ENCODE peak calls at places on chromosomes 4 and X, in five cellular contexts. K is ascending aorta, T is left ventricle myocardium inferior, J is adrenal gland, W is sigmoid colon. M is an unnamed sample. For H3K27me3, the result is how much of the 10 kb centered on the place peaks cover.

GRCh38 chr4:168630445-168631187 is 133.8 kb downstream of the PALLD start:
- DNase-seq in K (no peak), W (no peak), J (no peak), T (no peak), M (no peak)

GRCh38 chr4:157075811-157076577 is at the start of gene GLRB:
- DNase-seq in J (peak), K (peak), T (peak), W (peak), M (peak)

GRCh38 chr4:36168127-36168898 is 76.0 kb downstream of the ARAP2 start:
- DNase-seq in W (no peak), J (no peak), K (no peak), T (no peak), M (no peak)

GRCh38 chrX:119459181-119459580 is 9.1 kb upstream of the SLC25A5 start:
- DNase-seq in K (no peak), J (no peak), W (no peak), T (no peak), M (no peak)

GRCh38 chrX:144732588-144732987 is 514.7 kb upstream of the SPANXN1 start:
- DNase-seq in T (no peak), K (no peak), J (no peak), W (no peak), M (no peak)

GRCh38 chr4:108702960-108703359 is 52.6 kb downstream of the OSTC start:
- DNase-seq in J (no peak), K (no peak), T (no peak), W (no peak), M (no peak)

GRCh38 chrX:86241547-86241946 is 93.3 kb downstream of the DACH2 start:
- DNase-seq in K (no peak), T (no peak), W (no peak), J (no peak), M (no peak)

GRCh38 chr4:94813221-94813620 is 55.5 kb downstream of the BMPR1B start:
- DNase-seq in K (no peak), W (no peak), J (no peak), T (no peak), M (no peak)

GRCh38 chr4:148778980-148779675 is 336.9 kb upstream of the NR3C2 start:
- DNase-seq in T (no peak), K (no peak), W (no peak), J (no peak), M (no peak)

GRCh38 chrX:63686878-63687714 is 97.9 kb downstream of the ARHGEF9 start:
- DNase-seq in T (no peak), K (no peak), W (no peak), J (no peak), M (no peak)

GRCh38 chrX:24396236-24396929 is 35.9 kb downstream of the SUPT20HL1 start:
- DNase-seq in J (no peak), T (no peak), W (no peak), K (no peak), M (no peak)

GRCh38 chrX:310621-311155 is 7.9 kb downstream of the GTPBP6 start:
- DNase-seq in J (no peak), T (no peak), W (peak), K (no peak), M (peak)

GRCh38 chrX:128739539-128739938 is 687.3 kb upstream of the ACTRT1 start:
- DNase-seq in W (no peak), K (no peak), J (no peak), T (no peak), M (no peak)

GRCh38 chr4:14768449-14768848 is 233.8 kb upstream of the CPEB2 start:
- DNase-seq in T (no peak), W (no peak), K (no peak), J (no peak), M (no peak)

GRCh38 chrX:39850630-39851152 is 247.1 kb downstream of the BCOR start:
- DNase-seq in J (no peak), T (no peak), W (no peak), K (no peak), M (no peak)

GRCh38 chr4:139017861-139018260 is 2.3 kb downstream of the NOCT start:
- DNase-seq in T (no peak), W (no peak), K (no peak), J (no peak), M (no peak)

GRCh38 chr4:14607578-14607977 is 394.7 kb upstream of the CPEB2 start:
- DNase-seq in J (no peak), T (no peak), W (no peak), K (no peak), M (no peak)

GRCh38 chrX:129771266-129771995 is 8.3 kb upstream of the SASH3 start:
- DNase-seq in J (no peak), T (no peak), W (no peak), K (no peak), M (no peak)

GRCh38 chrX:39261446-39262147 is 460.3 kb downstream of the MID1IP1 start:
- DNase-seq in K (no peak), J (no peak), T (no peak), W (no peak), M (no peak)

GRCh38 chrX:154043003-154043402 is 23.3 kb upstream of the IRAK1 start:
- DNase-seq in W (no peak), K (peak), J (peak), T (no peak), M (no peak)

GRCh38 chr4:7964890-7965662 is 25.4 kb upstream of the AFAP1 start:
- DNase-seq in K (no peak), T (peak), J (peak), W (peak), M (no peak)

GRCh38 chr4:121256346-121256745 is 92.2 kb upstream of the TNIP3 start:
- DNase-seq in T (no peak), W (no peak), K (no peak), J (no peak), M (no peak)

GRCh38 chrX:67585401-67585800 is 41.6 kb downstream of the AR start:
- DNase-seq in W (no peak), T (no peak), J (no peak), K (no peak), M (no peak)

GRCh38 chrX:131262738-131263679 is 26.1 kb downstream of the IGSF1 start:
- DNase-seq in K (no peak), W (no peak), J (no peak), T (no peak), M (no peak)
- TF ChIP-seq CTCF in K (no peak), W (no peak), J (no peak), T (peak), M (no peak)

DNA sequence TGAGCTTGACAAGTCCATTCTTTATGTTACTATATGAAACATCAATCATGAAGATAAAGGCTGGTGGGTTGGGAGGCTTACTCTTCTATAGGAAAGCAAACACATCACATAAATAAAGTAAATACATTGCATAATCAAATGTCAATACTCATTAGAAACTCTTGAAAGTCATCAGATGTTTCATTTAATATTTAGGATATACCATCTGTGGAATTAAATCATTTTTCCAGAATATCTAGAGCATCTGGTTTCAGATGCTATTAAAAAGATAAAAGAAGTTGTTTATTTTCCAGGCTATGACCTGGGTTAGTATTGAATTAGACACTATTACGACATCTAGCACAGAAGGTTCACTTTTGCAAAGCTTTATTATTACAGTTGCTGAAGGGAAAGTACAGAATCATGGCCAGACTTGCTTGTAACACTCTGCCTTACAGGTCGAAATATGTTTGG is 72.6 kb downstream of the METTL14 start:
- DNase-seq in W (no peak), J (no peak), K (no peak), T (no peak), M (no peak)
- H3K27ac ChIP-seq in W (peak), J (no peak), K (peak), T (peak), M (no peak)

GRCh38 chrX:135193740-135194139 is 22.5 kb upstream of the CT55 start:
- DNase-seq in K (no peak), W (no peak), T (no peak), J (no peak), M (no peak)

GRCh38 chrX:135194684-135195083 is 23.5 kb upstream of the CT55 start:
- DNase-seq in K (no peak), J (no peak), W (no peak), T (no peak), M (no peak)

GRCh38 chrX:135185795-135186443 is 14.7 kb upstream of the CT55 start:
- DNase-seq in T (no peak), J (peak), K (no peak), W (no peak), M (no peak)

DNA sequence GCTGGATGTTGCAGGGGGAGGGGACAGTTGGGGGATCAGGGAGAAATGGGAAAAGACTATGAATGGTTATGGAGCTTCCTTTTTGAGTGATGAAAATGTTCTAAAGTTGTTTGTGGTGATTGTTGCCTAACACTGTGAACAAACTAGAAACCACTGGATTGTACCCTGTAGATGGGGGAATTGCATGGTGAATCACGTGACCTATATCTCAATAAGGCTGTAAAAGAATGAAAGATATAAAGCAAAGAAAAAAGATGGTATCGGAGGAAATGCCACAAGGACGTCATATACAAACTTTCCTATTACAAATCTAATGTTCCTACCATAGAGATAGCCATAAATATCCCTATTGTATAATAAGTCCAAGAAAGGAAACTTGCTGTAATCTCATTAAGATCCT is 20.6 kb upstream of the CT55 start:
- DNase-seq in W (no peak), K (no peak), J (no peak), T (no peak), M (no peak)
- H3K27me3 ChIP-seq in W (under half), K (under half), J (under half), T (under half), M (under half)

GRCh38 chr4:172207258-172207657 is 394.1 kb downstream of the GALNTL6 start:
- DNase-seq in K (no peak), T (no peak), W (no peak), J (no peak), M (no peak)

GRCh38 chr4:172202480-172203076 is 389.4 kb downstream of the GALNTL6 start:
- DNase-seq in W (no peak), J (no peak), T (no peak), K (no peak), M (no peak)
- TF ChIP-seq CTCF in W (no peak), J (peak), T (peak), K (peak), M (peak)

GRCh38 chrX:107153005-107153404 is 34.4 kb upstream of the RBM41 start:
- DNase-seq in W (no peak), K (no peak), T (no peak), J (no peak), M (no peak)

DNA sequence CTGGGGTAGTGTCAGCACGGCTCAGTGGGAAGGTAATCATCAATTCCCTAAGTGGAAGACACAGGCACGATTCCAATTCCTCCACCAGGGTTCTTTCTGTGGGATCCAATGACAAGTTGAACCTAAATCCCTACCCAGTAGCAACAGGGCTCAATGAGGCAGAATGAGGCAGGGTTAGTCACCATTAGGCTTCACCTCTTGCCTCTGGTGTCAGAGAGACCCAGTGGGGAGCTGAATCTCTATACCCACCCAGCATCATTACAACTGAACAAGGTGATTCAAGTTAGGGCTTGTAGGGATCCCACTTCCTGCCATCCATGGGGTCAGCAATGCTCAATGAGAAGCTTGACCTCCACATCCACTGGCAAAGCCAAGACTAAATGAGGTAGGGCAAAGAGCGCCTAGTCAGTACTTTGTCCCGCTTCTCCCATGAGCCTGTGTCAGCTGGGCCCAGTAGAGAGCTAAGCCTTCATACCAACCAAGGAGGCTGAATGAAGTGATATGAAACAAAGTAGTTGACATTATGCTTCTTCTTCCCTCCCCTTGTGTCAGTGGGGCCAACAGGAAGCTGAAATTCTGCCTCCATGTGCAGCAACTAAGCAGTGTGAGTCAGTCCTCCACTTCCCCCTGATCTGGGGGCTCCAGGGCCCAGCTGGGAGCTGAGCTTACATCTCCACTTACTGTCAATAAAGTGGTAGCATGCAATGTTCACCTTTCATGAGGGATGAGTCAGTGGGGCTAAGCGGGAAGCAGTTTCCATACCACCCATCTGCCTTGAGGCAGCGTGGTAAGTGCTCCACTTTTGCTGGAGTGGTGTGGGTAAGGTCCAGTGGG is 36.4 kb upstream of the RBM41 start:
- DNase-seq in K (no peak), T (no peak), W (no peak), J (no peak), M (no peak)
- H3K27ac ChIP-seq in K (no peak), T (no peak), W (no peak), J (no peak), M (no peak)

M was measured in dorsolateral prefrontal cortex.